ENCODE peak calls at places on chromosomes 11 and 22, in six cellular contexts. One of them, this sample, is unnamed. For H3K4me1, the result is how much of the 10 kb centered on the place peaks cover.

GRCh38 chr11:86722748-86723147 is 50.3 kb upstream of the ME3 start:
- DNase-seq in astrocyte: no peak
- DNase-seq in thoracic aorta: no peak
- DNase-seq in adipocyte: no peak
- DNase-seq in naive thymus-derived CD4-positive, alpha-beta T cell: no peak
- DNase-seq in upper lobe of right lung: no peak
- DNase-seq in this sample: no peak

GRCh38 chr22:29454186-29454745 is 15.9 kb downstream of the RFPL1 start:
- DNase-seq in astrocyte: no peak
- DNase-seq in thoracic aorta: no peak
- DNase-seq in adipocyte: no peak
- DNase-seq in naive thymus-derived CD4-positive, alpha-beta T cell: no peak
- DNase-seq in upper lobe of right lung: no peak
- DNase-seq in this sample: no peak

GRCh38 chr11:10568486-10568941 is at the start of gene LYVE1:
- DNase-seq in astrocyte: no peak
- DNase-seq in thoracic aorta: peak
- DNase-seq in adipocyte: no peak
- DNase-seq in naive thymus-derived CD4-positive, alpha-beta T cell: no peak
- DNase-seq in upper lobe of right lung: no peak
- DNase-seq in this sample: no peak

GRCh38 chr11:111417766-111418435 is 38.8 kb upstream of the POU2AF1 start:
- DNase-seq in astrocyte: peak
- DNase-seq in thoracic aorta: no peak
- DNase-seq in adipocyte: peak
- DNase-seq in naive thymus-derived CD4-positive, alpha-beta T cell: no peak
- DNase-seq in upper lobe of right lung: no peak
- DNase-seq in this sample: no peak

GRCh38 chr11:44726278-44727113 is at the start of gene TSPAN18:
- DNase-seq in astrocyte: no peak
- DNase-seq in thoracic aorta: no peak
- DNase-seq in adipocyte: peak
- DNase-seq in naive thymus-derived CD4-positive, alpha-beta T cell: peak
- DNase-seq in upper lobe of right lung: no peak
- DNase-seq in this sample: no peak

GRCh38 chr11:126310229-126310991 is 6.5 kb downstream of the DCPS start:
- DNase-seq in astrocyte: peak
- DNase-seq in thoracic aorta: peak
- DNase-seq in adipocyte: peak
- DNase-seq in naive thymus-derived CD4-positive, alpha-beta T cell: peak
- DNase-seq in upper lobe of right lung: peak
- DNase-seq in this sample: peak

GRCh38 chr11:420054-420910 is 5.5 kb upstream of the SIGIRR start:
- DNase-seq in astrocyte: no peak
- DNase-seq in thoracic aorta: no peak
- DNase-seq in adipocyte: no peak
- DNase-seq in naive thymus-derived CD4-positive, alpha-beta T cell: no peak
- DNase-seq in upper lobe of right lung: no peak
- DNase-seq in this sample: no peak

GRCh38 chr11:112364962-112365481 is 104.4 kb upstream of the PLET1 start:
- DNase-seq in astrocyte: peak
- DNase-seq in thoracic aorta: no peak
- DNase-seq in adipocyte: peak
- DNase-seq in naive thymus-derived CD4-positive, alpha-beta T cell: no peak
- DNase-seq in upper lobe of right lung: no peak
- DNase-seq in this sample: no peak

GRCh38 chr22:30266445-30267381 is at the start of gene OSM:
- DNase-seq in astrocyte: no peak
- DNase-seq in thoracic aorta: no peak
- DNase-seq in adipocyte: no peak
- DNase-seq in naive thymus-derived CD4-positive, alpha-beta T cell: peak
- DNase-seq in upper lobe of right lung: peak
- DNase-seq in this sample: peak

GRCh38 chr11:110565344-110565684 is 135.6 kb downstream of the FDX1 start:
- DNase-seq in astrocyte: peak
- DNase-seq in thoracic aorta: no peak
- DNase-seq in adipocyte: peak
- DNase-seq in naive thymus-derived CD4-positive, alpha-beta T cell: no peak
- DNase-seq in upper lobe of right lung: no peak
- DNase-seq in this sample: no peak

GRCh38 chr22:46293591-46294260 is 2.9 kb upstream of the GTSE1 start:
- DNase-seq in astrocyte: peak
- DNase-seq in thoracic aorta: no peak
- DNase-seq in adipocyte: peak
- DNase-seq in naive thymus-derived CD4-positive, alpha-beta T cell: no peak
- DNase-seq in upper lobe of right lung: no peak
- DNase-seq in this sample: no peak

GRCh38 chr11:120179071-120179672 is 31.7 kb upstream of the OAF start:
- DNase-seq in astrocyte: no peak
- DNase-seq in thoracic aorta: no peak
- DNase-seq in adipocyte: no peak
- DNase-seq in naive thymus-derived CD4-positive, alpha-beta T cell: no peak
- DNase-seq in upper lobe of right lung: peak
- DNase-seq in this sample: no peak

GRCh38 chr11:75275581-75275980 is 35.0 kb downstream of the TPBGL start:
- DNase-seq in astrocyte: no peak
- DNase-seq in thoracic aorta: no peak
- DNase-seq in adipocyte: peak
- DNase-seq in naive thymus-derived CD4-positive, alpha-beta T cell: peak
- DNase-seq in upper lobe of right lung: peak
- DNase-seq in this sample: peak

GRCh38 chr22:46769191-46769675 is 6.8 kb downstream of the TBC1D22A start:
- DNase-seq in astrocyte: no peak
- DNase-seq in thoracic aorta: no peak
- DNase-seq in adipocyte: no peak
- DNase-seq in naive thymus-derived CD4-positive, alpha-beta T cell: no peak
- DNase-seq in upper lobe of right lung: no peak
- DNase-seq in this sample: no peak

GRCh38 chr22:38465673-38466490 is 2.0 kb upstream of the KDELR3 start:
- DNase-seq in astrocyte: no peak
- DNase-seq in thoracic aorta: no peak
- DNase-seq in adipocyte: no peak
- DNase-seq in naive thymus-derived CD4-positive, alpha-beta T cell: no peak
- DNase-seq in upper lobe of right lung: peak
- DNase-seq in this sample: no peak

GRCh38 chr11:2198621-2199365 is 27.2 kb upstream of the TH start:
- DNase-seq in astrocyte: no peak
- DNase-seq in thoracic aorta: no peak
- DNase-seq in adipocyte: peak
- DNase-seq in naive thymus-derived CD4-positive, alpha-beta T cell: no peak
- DNase-seq in upper lobe of right lung: no peak
- DNase-seq in this sample: no peak

GRCh38 chr11:104394508-104394907 is 230.6 kb upstream of the PDGFD start:
- DNase-seq in astrocyte: no peak
- DNase-seq in thoracic aorta: no peak
- DNase-seq in adipocyte: no peak
- DNase-seq in naive thymus-derived CD4-positive, alpha-beta T cell: no peak
- DNase-seq in upper lobe of right lung: no peak
- DNase-seq in this sample: no peak

GRCh38 chr11:72787262-72788104 is 6.4 kb downstream of the STARD10 start:
- DNase-seq in astrocyte: no peak
- DNase-seq in thoracic aorta: no peak
- DNase-seq in adipocyte: no peak
- DNase-seq in naive thymus-derived CD4-positive, alpha-beta T cell: no peak
- DNase-seq in upper lobe of right lung: no peak
- DNase-seq in this sample: no peak

GRCh38 chr11:68314203-68314885 is 2.0 kb downstream of the LRP5 start:
- DNase-seq in astrocyte: no peak
- DNase-seq in thoracic aorta: no peak
- DNase-seq in adipocyte: no peak
- DNase-seq in naive thymus-derived CD4-positive, alpha-beta T cell: no peak
- DNase-seq in upper lobe of right lung: no peak
- DNase-seq in this sample: no peak

GRCh38 chr11:100851584-100852152 is 164.6 kb downstream of the ARHGAP42 start:
- DNase-seq in astrocyte: no peak
- DNase-seq in thoracic aorta: no peak
- DNase-seq in adipocyte: no peak
- DNase-seq in naive thymus-derived CD4-positive, alpha-beta T cell: no peak
- DNase-seq in upper lobe of right lung: no peak
- DNase-seq in this sample: no peak

GRCh38 chr11:79050784-79051183 is 390.0 kb downstream of the TENM4 start:
- DNase-seq in astrocyte: no peak
- DNase-seq in thoracic aorta: no peak
- DNase-seq in adipocyte: no peak
- DNase-seq in naive thymus-derived CD4-positive, alpha-beta T cell: no peak
- DNase-seq in upper lobe of right lung: no peak
- DNase-seq in this sample: no peak

GRCh38 chr22:38957046-38957770 is at the start of gene APOBEC3A:
- DNase-seq in astrocyte: no peak
- DNase-seq in thoracic aorta: no peak
- DNase-seq in adipocyte: no peak
- DNase-seq in naive thymus-derived CD4-positive, alpha-beta T cell: no peak
- DNase-seq in upper lobe of right lung: no peak
- DNase-seq in this sample: no peak

GRCh38 chr22:41361716-41362310 is 19.9 kb upstream of the TEF start:
- DNase-seq in astrocyte: peak
- DNase-seq in thoracic aorta: no peak
- DNase-seq in adipocyte: no peak
- DNase-seq in naive thymus-derived CD4-positive, alpha-beta T cell: no peak
- DNase-seq in upper lobe of right lung: no peak
- DNase-seq in this sample: no peak

GRCh38 chr11:107957109-107957588 is 28.9 kb downstream of the RAB39A start:
- DNase-seq in astrocyte: no peak
- DNase-seq in thoracic aorta: no peak
- DNase-seq in adipocyte: peak
- DNase-seq in naive thymus-derived CD4-positive, alpha-beta T cell: no peak
- DNase-seq in upper lobe of right lung: no peak
- DNase-seq in this sample: no peak

GRCh38 chr11:134069996-134070845 is 1.3 kb downstream of the JAM3 start:
- DNase-seq in astrocyte: no peak
- DNase-seq in thoracic aorta: no peak
- DNase-seq in adipocyte: no peak
- DNase-seq in naive thymus-derived CD4-positive, alpha-beta T cell: no peak
- DNase-seq in upper lobe of right lung: no peak
- DNase-seq in this sample: no peak

GRCh38 chr11:79708319-79708928 is 267.6 kb upstream of the TENM4 start:
- DNase-seq in astrocyte: peak
- DNase-seq in thoracic aorta: no peak
- DNase-seq in adipocyte: peak
- DNase-seq in naive thymus-derived CD4-positive, alpha-beta T cell: no peak
- DNase-seq in upper lobe of right lung: no peak
- DNase-seq in this sample: no peak

GRCh38 chr11:12272821-12273617 is 104.4 kb upstream of the PARVA start:
- DNase-seq in astrocyte: peak
- DNase-seq in thoracic aorta: no peak
- DNase-seq in adipocyte: peak
- DNase-seq in naive thymus-derived CD4-positive, alpha-beta T cell: no peak
- DNase-seq in upper lobe of right lung: no peak
- DNase-seq in this sample: no peak

GRCh38 chr11:34427171-34427805 is 11.4 kb upstream of the CAT start:
- DNase-seq in astrocyte: peak
- DNase-seq in thoracic aorta: no peak
- DNase-seq in adipocyte: peak
- DNase-seq in naive thymus-derived CD4-positive, alpha-beta T cell: no peak
- DNase-seq in upper lobe of right lung: no peak
- DNase-seq in this sample: no peak

GRCh38 chr11:125332821-125333220 is 163.2 kb downstream of the FEZ1 start:
- DNase-seq in astrocyte: no peak
- DNase-seq in thoracic aorta: no peak
- DNase-seq in adipocyte: no peak
- DNase-seq in naive thymus-derived CD4-positive, alpha-beta T cell: no peak
- DNase-seq in upper lobe of right lung: no peak
- DNase-seq in this sample: no peak

GRCh38 chr11:86230921-86231320 is 13.6 kb upstream of the EED start:
- DNase-seq in astrocyte: no peak
- DNase-seq in thoracic aorta: no peak
- DNase-seq in adipocyte: peak
- DNase-seq in naive thymus-derived CD4-positive, alpha-beta T cell: no peak
- DNase-seq in upper lobe of right lung: no peak
- DNase-seq in this sample: no peak

GRCh38 chr11:66891849-66892660 is 35.2 kb downstream of the LRFN4 start:
- DNase-seq in astrocyte: peak
- DNase-seq in thoracic aorta: peak
- DNase-seq in adipocyte: peak
- DNase-seq in naive thymus-derived CD4-positive, alpha-beta T cell: no peak
- DNase-seq in upper lobe of right lung: no peak
- DNase-seq in this sample: no peak

GRCh38 chr11:73997120-73997772 is 11.6 kb downstream of the UCP3 start:
- DNase-seq in astrocyte: no peak
- DNase-seq in thoracic aorta: no peak
- DNase-seq in adipocyte: no peak
- DNase-seq in naive thymus-derived CD4-positive, alpha-beta T cell: no peak
- DNase-seq in upper lobe of right lung: no peak
- DNase-seq in this sample: no peak

GRCh38 chr11:73995731-73996130 is 13.1 kb upstream of the UCP2 start:
- DNase-seq in astrocyte: no peak
- DNase-seq in thoracic aorta: no peak
- DNase-seq in adipocyte: no peak
- DNase-seq in naive thymus-derived CD4-positive, alpha-beta T cell: peak
- DNase-seq in upper lobe of right lung: no peak
- DNase-seq in this sample: peak

GRCh38 chr11:73998846-73999575 is 9.9 kb downstream of the UCP3 start:
- DNase-seq in astrocyte: no peak
- DNase-seq in thoracic aorta: no peak
- DNase-seq in adipocyte: no peak
- DNase-seq in naive thymus-derived CD4-positive, alpha-beta T cell: no peak
- DNase-seq in upper lobe of right lung: no peak
- DNase-seq in this sample: no peak

GRCh38 chr11:73995247-73995646 is 12.6 kb upstream of the UCP2 start:
- DNase-seq in astrocyte: no peak
- DNase-seq in thoracic aorta: no peak
- DNase-seq in adipocyte: no peak
- DNase-seq in naive thymus-derived CD4-positive, alpha-beta T cell: peak
- DNase-seq in upper lobe of right lung: no peak
- DNase-seq in this sample: no peak

GRCh38 chr11:73996161-73996747 is 12.6 kb downstream of the UCP3 start:
- DNase-seq in astrocyte: no peak
- DNase-seq in thoracic aorta: no peak
- DNase-seq in adipocyte: no peak
- DNase-seq in naive thymus-derived CD4-positive, alpha-beta T cell: no peak
- DNase-seq in upper lobe of right lung: no peak
- DNase-seq in this sample: no peak
- H3K4me1 ChIP-seq in astrocyte: under half
- H3K4me1 ChIP-seq in thoracic aorta: under half
- H3K4me1 ChIP-seq in adipocyte: under half
- H3K4me1 ChIP-seq in naive thymus-derived CD4-positive, alpha-beta T cell: under half
- H3K4me1 ChIP-seq in upper lobe of right lung: under half
- H3K4me1 ChIP-seq in this sample: half or more

GRCh38 chr11:57638811-57639320 is 10.8 kb downstream of the YPEL4 start:
- DNase-seq in astrocyte: no peak
- DNase-seq in thoracic aorta: no peak
- DNase-seq in adipocyte: peak
- DNase-seq in naive thymus-derived CD4-positive, alpha-beta T cell: no peak
- DNase-seq in upper lobe of right lung: peak
- DNase-seq in this sample: no peak
- H3K4me3 ChIP-seq in astrocyte: peak
- H3K4me3 ChIP-seq in thoracic aorta: peak
- H3K4me3 ChIP-seq in adipocyte: peak
- H3K4me3 ChIP-seq in naive thymus-derived CD4-positive, alpha-beta T cell: peak
- H3K4me3 ChIP-seq in upper lobe of right lung: peak
- H3K4me3 ChIP-seq in this sample: peak

GRCh38 chr22:36343720-36344105 is 44.1 kb downstream of the MYH9 start:
- DNase-seq in astrocyte: no peak
- DNase-seq in thoracic aorta: no peak
- DNase-seq in adipocyte: no peak
- DNase-seq in naive thymus-derived CD4-positive, alpha-beta T cell: no peak
- DNase-seq in upper lobe of right lung: no peak
- DNase-seq in this sample: no peak
- H3K4me1 ChIP-seq in astrocyte: half or more
- H3K4me1 ChIP-seq in thoracic aorta: half or more
- H3K4me1 ChIP-seq in adipocyte: under half
- H3K4me1 ChIP-seq in naive thymus-derived CD4-positive, alpha-beta T cell: half or more
- H3K4me1 ChIP-seq in upper lobe of right lung: half or more
- H3K4me1 ChIP-seq in this sample: half or more

GRCh38 chr11:62705880-62706831 is 1.1 kb downstream of the BSCL2 start:
- DNase-seq in astrocyte: peak
- DNase-seq in thoracic aorta: peak
- DNase-seq in adipocyte: peak
- DNase-seq in naive thymus-derived CD4-positive, alpha-beta T cell: peak
- DNase-seq in upper lobe of right lung: peak
- DNase-seq in this sample: peak
- H3K4me3 ChIP-seq in astrocyte: peak
- H3K4me3 ChIP-seq in thoracic aorta: peak
- H3K4me3 ChIP-seq in adipocyte: peak
- H3K4me3 ChIP-seq in naive thymus-derived CD4-positive, alpha-beta T cell: peak
- H3K4me3 ChIP-seq in upper lobe of right lung: peak
- H3K4me3 ChIP-seq in this sample: peak

This sample was measured in CD8-positive, alpha-beta T cell.